ENCODE peak calls at places on chromosomes 11 and 22, in four cellular contexts. T is gastrocnemius medialis, O is A549, I is heart right ventricle. H is an unnamed sample. For H3K4me1, the result is how much of the 10 kb centered on the place peaks cover.

GRCh38 chr11:122045181-122045586 is 70.8 kb downstream of the BLID start:
- DNase-seq in T (no peak), O (peak), I (no peak), H (no peak)

GRCh38 chr11:536841-537621 is at the start of gene LRRC56:
- DNase-seq in T (peak), O (peak), I (peak), H (peak)

GRCh38 chr11:133243832-133244231 is 288.5 kb downstream of the OPCML start:
- DNase-seq in T (no peak), O (no peak), I (no peak), H (no peak)

GRCh38 chr11:12079726-12080556 is 30.4 kb upstream of the MICAL2 start:
- DNase-seq in T (peak), O (peak), I (peak), H (peak)

GRCh38 chr22:19873138-19873959 is 18.7 kb upstream of the GNB1L start:
- DNase-seq in T (peak), O (no peak), I (no peak), H (no peak)

GRCh38 chr11:130825621-130826020 is 90.7 kb downstream of the SNX19 start:
- DNase-seq in T (no peak), O (no peak), I (no peak), H (no peak)

GRCh38 chr11:62726156-62727006 is 876 bp downstream of the HNRNPUL2 start:
- DNase-seq in T (no peak), O (no peak), I (no peak), H (no peak)

GRCh38 chr11:121654506-121655480 is 202.0 kb upstream of the SORL1-AS1 start:
- DNase-seq in T (no peak), O (no peak), I (no peak), H (no peak)

GRCh38 chr11:581342-581741 is 5.1 kb downstream of the PHRF1 start:
- DNase-seq in T (no peak), O (no peak), I (no peak), H (no peak)

GRCh38 chr22:19709063-19709769 is 5.1 kb upstream of the SEPTIN5 start:
- DNase-seq in T (peak), O (no peak), I (no peak), H (no peak)

GRCh38 chr11:130037881-130038601 is 31.7 kb upstream of the APLP2 start:
- DNase-seq in T (no peak), O (no peak), I (no peak), H (no peak)

GRCh38 chr11:124865181-124865901 is at the start of gene ROBO3:
- DNase-seq in T (no peak), O (no peak), I (no peak), H (no peak)

GRCh38 chr11:72426758-72427157 is 7.6 kb downstream of the CLPB start:
- DNase-seq in T (no peak), O (no peak), I (no peak), H (no peak)

GRCh38 chr11:102560555-102561011 is 30.0 kb upstream of the MMP7 start:
- DNase-seq in T (no peak), O (no peak), I (no peak), H (peak)

GRCh38 chr22:41596776-41597634 is 7.4 kb upstream of the PMM1 start:
- DNase-seq in T (peak), O (peak), I (peak), H (peak)

GRCh38 chr11:130609121-130610035 is 160.9 kb downstream of the ADAMTS15 start:
- DNase-seq in T (peak), O (no peak), I (peak), H (peak)

GRCh38 chr11:17432041-17432440 is 43.6 kb upstream of the KCNJ11 start:
- DNase-seq in T (peak), O (no peak), I (no peak), H (no peak)

GRCh38 chr11:88250566-88251080 is 75.4 kb upstream of the RAB38 start:
- DNase-seq in T (no peak), O (no peak), I (no peak), H (no peak)

GRCh38 chr22:35539910-35540599 is 576 bp upstream of the RASD2 start:
- DNase-seq in T (peak), O (no peak), I (peak), H (no peak)

GRCh38 chr22:41563051-41563711 is 2.4 kb downstream of the CSDC2 start:
- DNase-seq in T (no peak), O (peak), I (no peak), H (no peak)

GRCh38 chr22:19960491-19961200 is 19.0 kb upstream of the TXNRD2 start:
- DNase-seq in T (no peak), O (no peak), I (no peak), H (no peak)

GRCh38 chr11:68808787-68809186 is 32.9 kb downstream of the CPT1A start:
- DNase-seq in T (no peak), O (no peak), I (no peak), H (no peak)

GRCh38 chr11:110907629-110908028 is 195.4 kb upstream of the ARHGAP20 start:
- DNase-seq in T (no peak), O (peak), I (no peak), H (no peak)

GRCh38 chr11:31967404-31967950 is 123.4 kb upstream of the RCN1 start:
- DNase-seq in T (no peak), O (no peak), I (no peak), H (no peak)

GRCh38 chr11:72012897-72013721 is 14.4 kb downstream of the IL18BP start:
- DNase-seq in T (peak), O (peak), I (peak), H (peak)

GRCh38 chr11:133928628-133929059 is 28.1 kb downstream of the IGSF9B start:
- DNase-seq in T (no peak), O (no peak), I (no peak), H (no peak)

GRCh38 chr22:44438481-44439131 is 59.4 kb downstream of the RTL6 start:
- DNase-seq in T (no peak), O (no peak), I (no peak), H (no peak)

GRCh38 chr11:34407121-34407813 is 31.5 kb upstream of the CAT start:
- DNase-seq in T (no peak), O (no peak), I (no peak), H (no peak)

GRCh38 chr11:68121067-68121899 is at the start of gene CHKA:
- DNase-seq in T (peak), O (peak), I (peak), H (peak)

GRCh38 chr11:108589136-108589535 is 4.4 kb downstream of the EXPH5 start:
- DNase-seq in T (no peak), O (no peak), I (no peak), H (no peak)

GRCh38 chr22:25282671-25283561 is 63.5 kb downstream of the CRYBB2 start:
- DNase-seq in T (no peak), O (no peak), I (no peak), H (no peak)

GRCh38 chr11:62555464-62556092 is 9.0 kb upstream of the AHNAK start:
- DNase-seq in T (no peak), O (no peak), I (no peak), H (no peak)

GRCh38 chr11:119875841-119876600 is 147.0 kb upstream of the NECTIN1 start:
- DNase-seq in T (no peak), O (no peak), I (no peak), H (no peak)
- H3K4me3 ChIP-seq in T (no peak), O (no peak), I (no peak), H (no peak)

GRCh38 chr11:70522613-70523311 is 124.4 kb downstream of the CTTN start:
- DNase-seq in T (no peak), O (no peak), I (no peak), H (no peak)
- H3K4me1 ChIP-seq in T (under half), O (under half), I (under half), H (under half)

DNA sequence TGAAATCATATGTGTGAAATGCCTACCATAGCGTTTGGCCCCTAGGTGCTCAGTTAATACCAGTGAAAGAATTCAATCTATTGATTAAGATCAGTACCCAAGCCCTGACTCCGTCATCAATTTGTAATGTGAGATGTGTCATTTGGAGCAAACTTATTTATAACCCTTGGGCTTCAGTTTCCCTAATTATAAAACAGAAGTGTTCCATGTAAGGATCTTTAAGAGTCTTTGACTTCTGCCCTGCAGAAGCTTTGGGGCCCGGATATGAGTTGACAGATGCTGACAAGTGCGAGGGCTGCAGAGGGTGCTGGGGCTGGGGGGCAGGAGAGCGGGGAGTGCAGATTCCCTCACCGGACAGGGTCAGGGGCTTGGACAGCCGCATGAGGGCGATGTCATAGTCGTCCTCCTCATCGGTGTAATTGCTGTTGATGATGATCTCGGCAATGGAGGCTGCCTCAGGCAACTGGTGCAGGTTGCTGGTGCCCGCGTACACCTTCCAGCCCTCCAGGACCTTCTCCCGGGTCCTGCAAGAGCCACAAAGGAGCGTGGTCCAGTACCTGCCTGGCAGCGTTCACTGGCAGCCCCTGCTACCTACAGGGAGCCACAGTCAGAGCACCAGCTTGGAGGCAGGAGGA is 20.8 kb downstream of the TMPRSS13 start:
- DNase-seq in T (no peak), O (no peak), I (no peak), H (no peak)
- H3K4me3 ChIP-seq in T (no peak), O (no peak), I (no peak), H (no peak)

GRCh38 chr11:64245797-64246623 is 733 bp downstream of the PPP1R14B start:
- DNase-seq in T (peak), O (peak), I (peak), H (peak)

GRCh38 chr11:64242920-64243854 is 2.3 kb downstream of the FKBP2 start:
- DNase-seq in T (no peak), O (no peak), I (no peak), H (no peak)

GRCh38 chr11:64245401-64245796 is 1.3 kb downstream of the PPP1R14B start:
- DNase-seq in T (peak), O (no peak), I (peak), H (no peak)

GRCh38 chr11:64244107-64244506 is 2.6 kb downstream of the PPP1R14B start:
- DNase-seq in T (no peak), O (no peak), I (no peak), H (no peak)

GRCh38 chr11:64244966-64245365 is 1.8 kb downstream of the PPP1R14B start:
- DNase-seq in T (no peak), O (no peak), I (no peak), H (no peak)
- H3K4me1 ChIP-seq in T (under half), O (under half), I (under half), H (half or more)

DNA sequence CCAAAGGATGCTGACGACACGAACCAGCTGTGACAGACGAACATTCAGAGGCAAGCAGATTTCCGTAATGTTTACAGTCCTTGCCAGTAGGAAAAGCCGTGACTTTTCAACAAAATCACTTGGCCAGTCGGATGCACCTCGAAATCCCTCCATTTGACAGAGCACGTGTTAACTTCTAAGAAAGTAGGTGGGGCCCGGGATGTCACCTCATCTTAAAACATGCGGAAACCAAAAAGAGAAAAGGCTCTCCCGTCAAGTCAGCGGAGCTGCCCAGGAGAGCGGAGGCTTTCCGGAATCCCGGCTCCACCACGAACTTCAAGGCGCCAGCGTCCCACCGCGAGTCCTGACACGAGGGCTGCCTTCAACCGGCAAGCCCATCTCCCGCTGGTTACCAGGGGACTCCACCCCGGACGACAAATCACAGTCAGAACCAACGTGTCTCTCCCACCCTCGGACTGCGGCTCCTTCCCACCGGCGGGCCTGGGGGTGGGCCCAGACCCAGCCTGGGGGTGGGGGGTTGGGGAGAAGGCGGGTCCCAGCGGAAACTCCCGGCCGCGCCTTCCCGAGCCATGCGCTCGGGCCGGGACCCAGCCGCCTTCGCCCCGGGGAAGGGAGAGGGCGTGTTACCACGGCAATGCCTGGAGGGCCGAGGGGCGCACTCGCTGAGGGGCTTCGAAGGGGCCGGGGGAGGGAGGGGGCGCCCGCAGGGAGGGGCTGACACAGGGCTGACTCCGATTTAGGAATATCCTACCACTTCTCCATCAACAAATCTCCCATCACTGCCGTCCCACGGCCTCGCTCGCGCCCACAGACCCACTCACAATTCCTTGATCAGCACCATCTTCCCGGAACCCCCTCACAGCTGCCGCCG is 470 bp downstream of the PITPNB start:
- DNase-seq in T (peak), O (peak), I (peak), H (peak)
- H3K4me3 ChIP-seq in T (peak), O (peak), I (peak), H (peak)

DNA sequence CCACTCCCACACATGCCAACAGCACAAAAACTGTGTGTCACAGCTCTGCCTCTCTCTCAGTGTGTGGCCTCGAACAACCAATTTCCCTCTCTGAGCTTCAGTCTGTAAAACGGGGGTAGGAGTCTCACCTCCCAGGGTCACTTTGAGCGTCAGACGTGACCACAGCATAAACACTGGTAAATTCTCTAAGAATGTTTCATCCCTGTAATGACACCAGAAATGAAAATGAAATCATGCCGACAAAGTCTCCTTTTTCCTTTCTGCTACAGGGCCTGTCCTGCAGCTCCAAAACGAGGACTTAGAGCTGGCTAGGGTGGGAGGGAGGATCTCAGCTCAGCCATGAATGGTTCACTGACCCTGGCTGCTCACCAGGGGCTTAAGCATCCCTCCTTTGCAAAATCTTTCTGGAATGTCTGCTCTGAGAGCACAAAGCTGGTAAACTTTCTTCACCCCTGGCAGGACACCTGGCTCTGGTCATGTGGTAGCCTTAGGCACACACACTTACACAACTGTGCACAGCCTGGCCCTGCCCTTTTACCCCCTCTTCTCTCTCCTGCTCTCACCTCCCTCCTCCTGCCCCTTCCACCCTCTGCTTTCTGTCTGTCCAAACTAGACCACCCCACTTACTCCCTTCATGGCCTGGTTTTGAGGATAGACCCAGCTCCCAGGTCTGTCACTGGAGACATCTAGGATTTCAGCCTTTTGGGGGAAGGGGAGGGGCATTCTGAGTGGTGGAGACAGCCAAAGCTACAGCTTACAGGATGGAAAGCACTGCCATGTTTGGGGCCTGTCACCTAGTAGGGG is 12.3 kb upstream of the TSKU start:
- DNase-seq in T (peak), O (peak), I (no peak), H (peak)
- H3K4me1 ChIP-seq in T (under half), O (half or more), I (half or more), H (half or more)

DNA sequence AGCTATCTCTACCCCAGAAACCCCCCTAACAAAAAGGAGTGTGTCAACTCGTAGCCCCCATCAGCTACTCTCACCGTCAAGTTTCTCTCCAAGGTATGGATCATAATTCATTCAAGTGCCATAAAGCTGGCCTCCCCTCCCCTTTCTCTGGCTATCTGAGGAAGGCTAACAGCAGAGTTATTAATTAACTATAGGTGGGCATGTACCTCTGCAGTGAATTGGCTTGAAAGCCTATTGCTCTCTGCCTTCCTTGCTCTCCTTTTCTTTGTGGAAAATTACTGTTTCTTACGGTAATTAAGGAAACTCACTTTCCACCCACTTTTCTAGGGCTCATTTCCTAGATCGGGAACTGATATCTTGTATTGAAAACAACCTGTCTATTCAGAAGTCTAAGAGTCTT is 14.1 kb downstream of the POLA2 start:
- DNase-seq in T (no peak), O (no peak), I (no peak), H (no peak)
- H3K4me3 ChIP-seq in T (no peak), O (no peak), I (no peak), H (no peak)